ENCODE peak calls at places on chromosomes 2 and 18, in seven cellular contexts. One of them, this sample, is unnamed.
A peak's percentile ranks its signal among the peaks of the same experiment; 100 is the strongest.

GRCh38 chr2:191679818-191680600 is 2.1 kb downstream of the NABP1 start:
- DNase-seq in glutamatergic neuron: no peak
- DNase-seq in choroid plexus epithelial cell: peak; percentile 86
- DNase-seq in progenitor cell of endocrine pancreas: no peak
- DNase-seq in osteocyte: no peak
- DNase-seq in tibial nerve: no peak
- DNase-seq in fibroblast of pulmonary artery: peak; percentile 78
- DNase-seq in this sample: no peak

GRCh38 chr18:37668971-37669747 is 103.6 kb upstream of the CELF4 start:
- DNase-seq in glutamatergic neuron: no peak
- DNase-seq in choroid plexus epithelial cell: no peak
- DNase-seq in progenitor cell of endocrine pancreas: no peak
- DNase-seq in osteocyte: peak; percentile 72
- DNase-seq in tibial nerve: no peak
- DNase-seq in fibroblast of pulmonary artery: peak; percentile 30
- DNase-seq in this sample: no peak

GRCh38 chr2:109247340-109247739 is 118.3 kb downstream of the SH3RF3 start:
- DNase-seq in glutamatergic neuron: no peak
- DNase-seq in choroid plexus epithelial cell: no peak
- DNase-seq in progenitor cell of endocrine pancreas: no peak
- DNase-seq in osteocyte: no peak
- DNase-seq in tibial nerve: no peak
- DNase-seq in fibroblast of pulmonary artery: no peak
- DNase-seq in this sample: no peak

GRCh38 chr2:206435738-206436137 is 7.6 kb upstream of the ADAM23 start:
- DNase-seq in glutamatergic neuron: no peak
- DNase-seq in choroid plexus epithelial cell: peak; percentile 41
- DNase-seq in progenitor cell of endocrine pancreas: no peak
- DNase-seq in osteocyte: no peak
- DNase-seq in tibial nerve: no peak
- DNase-seq in fibroblast of pulmonary artery: peak; percentile 35
- DNase-seq in this sample: no peak

GRCh38 chr2:10490806-10491291 is 42.7 kb upstream of the ODC1 start:
- DNase-seq in glutamatergic neuron: no peak
- DNase-seq in choroid plexus epithelial cell: no peak
- DNase-seq in progenitor cell of endocrine pancreas: no peak
- DNase-seq in osteocyte: peak; percentile 77
- DNase-seq in tibial nerve: no peak
- DNase-seq in fibroblast of pulmonary artery: no peak
- DNase-seq in this sample: peak; percentile 31

GRCh38 chr2:10473121-10473756 is 25.1 kb upstream of the ODC1 start:
- DNase-seq in glutamatergic neuron: no peak
- DNase-seq in choroid plexus epithelial cell: no peak
- DNase-seq in progenitor cell of endocrine pancreas: no peak
- DNase-seq in osteocyte: no peak
- DNase-seq in tibial nerve: no peak
- DNase-seq in fibroblast of pulmonary artery: no peak
- DNase-seq in this sample: no peak

GRCh38 chr2:190354003-190354690 is 10.8 kb downstream of the INPP1 start:
- DNase-seq in glutamatergic neuron: no peak
- DNase-seq in choroid plexus epithelial cell: no peak
- DNase-seq in progenitor cell of endocrine pancreas: no peak
- DNase-seq in osteocyte: no peak
- DNase-seq in tibial nerve: no peak
- DNase-seq in fibroblast of pulmonary artery: no peak
- DNase-seq in this sample: no peak

GRCh38 chr2:225464346-225465025 is 65.0 kb downstream of the NYAP2 start:
- DNase-seq in glutamatergic neuron: no peak
- DNase-seq in choroid plexus epithelial cell: no peak
- DNase-seq in progenitor cell of endocrine pancreas: no peak
- DNase-seq in osteocyte: no peak
- DNase-seq in tibial nerve: no peak
- DNase-seq in fibroblast of pulmonary artery: no peak
- DNase-seq in this sample: no peak

GRCh38 chr2:198657520-198658121 is 800.1 kb downstream of the SATB2 start:
- DNase-seq in glutamatergic neuron: peak; percentile 52
- DNase-seq in choroid plexus epithelial cell: peak; percentile 19
- DNase-seq in progenitor cell of endocrine pancreas: peak; percentile 15
- DNase-seq in osteocyte: no peak
- DNase-seq in tibial nerve: no peak
- DNase-seq in fibroblast of pulmonary artery: peak; percentile 7
- DNase-seq in this sample: no peak
- TF ChIP-seq CTCF in glutamatergic neuron: peak; percentile 79
- TF ChIP-seq CTCF in choroid plexus epithelial cell: peak; percentile 55
- TF ChIP-seq CTCF in progenitor cell of endocrine pancreas: peak; percentile 76
- TF ChIP-seq CTCF in osteocyte: peak; percentile 61
- TF ChIP-seq CTCF in tibial nerve: no peak
- TF ChIP-seq CTCF in fibroblast of pulmonary artery: peak; percentile 38
- TF ChIP-seq CTCF in this sample: peak; percentile 67

GRCh38 chr2:20307311-20307710 is 43.3 kb downstream of the PUM2 start:
- DNase-seq in glutamatergic neuron: no peak
- DNase-seq in choroid plexus epithelial cell: no peak
- DNase-seq in progenitor cell of endocrine pancreas: no peak
- DNase-seq in osteocyte: no peak
- DNase-seq in tibial nerve: no peak
- DNase-seq in fibroblast of pulmonary artery: no peak
- DNase-seq in this sample: no peak

GRCh38 chr2:20304411-20304810 is 46.2 kb downstream of the PUM2 start:
- DNase-seq in glutamatergic neuron: no peak
- DNase-seq in choroid plexus epithelial cell: peak; percentile 41
- DNase-seq in progenitor cell of endocrine pancreas: no peak
- DNase-seq in osteocyte: no peak
- DNase-seq in tibial nerve: no peak
- DNase-seq in fibroblast of pulmonary artery: peak; percentile 14
- DNase-seq in this sample: no peak

GRCh38 chr2:20299113-20299512 is 51.5 kb downstream of the PUM2 start:
- DNase-seq in glutamatergic neuron: no peak
- DNase-seq in choroid plexus epithelial cell: no peak
- DNase-seq in progenitor cell of endocrine pancreas: no peak
- DNase-seq in osteocyte: no peak
- DNase-seq in tibial nerve: no peak
- DNase-seq in fibroblast of pulmonary artery: peak; percentile 16
- DNase-seq in this sample: no peak

GRCh38 chr2:20300656-20301055 is 50.0 kb downstream of the PUM2 start:
- DNase-seq in glutamatergic neuron: no peak
- DNase-seq in choroid plexus epithelial cell: no peak
- DNase-seq in progenitor cell of endocrine pancreas: no peak
- DNase-seq in osteocyte: no peak
- DNase-seq in tibial nerve: no peak
- DNase-seq in fibroblast of pulmonary artery: no peak
- DNase-seq in this sample: no peak

GRCh38 chr2:20302019-20302418 is 48.6 kb downstream of the PUM2 start:
- DNase-seq in glutamatergic neuron: no peak
- DNase-seq in choroid plexus epithelial cell: no peak
- DNase-seq in progenitor cell of endocrine pancreas: no peak
- DNase-seq in osteocyte: no peak
- DNase-seq in tibial nerve: no peak
- DNase-seq in fibroblast of pulmonary artery: no peak
- DNase-seq in this sample: no peak
- TF ChIP-seq CTCF in glutamatergic neuron: no peak
- TF ChIP-seq CTCF in choroid plexus epithelial cell: no peak
- TF ChIP-seq CTCF in progenitor cell of endocrine pancreas: no peak
- TF ChIP-seq CTCF in osteocyte: no peak
- TF ChIP-seq CTCF in tibial nerve: no peak
- TF ChIP-seq CTCF in fibroblast of pulmonary artery: no peak
- TF ChIP-seq CTCF in this sample: no peak

GRCh38 chr2:24082787-24083566 is 1.7 kb downstream of the TP53I3 start:
- DNase-seq in glutamatergic neuron: no peak
- DNase-seq in choroid plexus epithelial cell: no peak
- DNase-seq in progenitor cell of endocrine pancreas: no peak
- DNase-seq in osteocyte: no peak
- DNase-seq in tibial nerve: no peak
- DNase-seq in fibroblast of pulmonary artery: no peak
- DNase-seq in this sample: no peak

GRCh38 chr2:24077879-24078278 is 1.8 kb upstream of the SF3B6 start:
- DNase-seq in glutamatergic neuron: no peak
- DNase-seq in choroid plexus epithelial cell: no peak
- DNase-seq in progenitor cell of endocrine pancreas: no peak
- DNase-seq in osteocyte: no peak
- DNase-seq in tibial nerve: no peak
- DNase-seq in fibroblast of pulmonary artery: no peak
- DNase-seq in this sample: no peak

GRCh38 chr2:24077535-24077877 is 1.4 kb upstream of the SF3B6 start:
- DNase-seq in glutamatergic neuron: no peak
- DNase-seq in choroid plexus epithelial cell: no peak
- DNase-seq in progenitor cell of endocrine pancreas: no peak
- DNase-seq in osteocyte: no peak
- DNase-seq in tibial nerve: no peak
- DNase-seq in fibroblast of pulmonary artery: peak; percentile 20
- DNase-seq in this sample: no peak

GRCh38 chr2:24083567-24084385 is 858 bp downstream of the TP53I3 start:
- DNase-seq in glutamatergic neuron: peak; percentile 77
- DNase-seq in choroid plexus epithelial cell: peak; percentile 84
- DNase-seq in progenitor cell of endocrine pancreas: no peak
- DNase-seq in osteocyte: no peak
- DNase-seq in tibial nerve: no peak
- DNase-seq in fibroblast of pulmonary artery: peak; percentile 83
- DNase-seq in this sample: no peak

GRCh38 chr2:24080721-24081120 is 3.9 kb downstream of the TP53I3 start:
- DNase-seq in glutamatergic neuron: no peak
- DNase-seq in choroid plexus epithelial cell: no peak
- DNase-seq in progenitor cell of endocrine pancreas: no peak
- DNase-seq in osteocyte: no peak
- DNase-seq in tibial nerve: no peak
- DNase-seq in fibroblast of pulmonary artery: no peak
- DNase-seq in this sample: no peak
- TF ChIP-seq CTCF in glutamatergic neuron: no peak
- TF ChIP-seq CTCF in choroid plexus epithelial cell: no peak
- TF ChIP-seq CTCF in progenitor cell of endocrine pancreas: no peak
- TF ChIP-seq CTCF in osteocyte: no peak
- TF ChIP-seq CTCF in tibial nerve: no peak
- TF ChIP-seq CTCF in fibroblast of pulmonary artery: no peak
- TF ChIP-seq CTCF in this sample: no peak

GRCh38 chr18:13548106-13548819 is 178.1 kb downstream of the FAM210A start:
- DNase-seq in glutamatergic neuron: no peak
- DNase-seq in choroid plexus epithelial cell: no peak
- DNase-seq in progenitor cell of endocrine pancreas: no peak
- DNase-seq in osteocyte: peak; percentile 70
- DNase-seq in tibial nerve: no peak
- DNase-seq in fibroblast of pulmonary artery: no peak
- DNase-seq in this sample: no peak
- TF ChIP-seq CTCF in glutamatergic neuron: no peak
- TF ChIP-seq CTCF in choroid plexus epithelial cell: no peak
- TF ChIP-seq CTCF in progenitor cell of endocrine pancreas: no peak
- TF ChIP-seq CTCF in osteocyte: no peak
- TF ChIP-seq CTCF in tibial nerve: no peak
- TF ChIP-seq CTCF in fibroblast of pulmonary artery: no peak
- TF ChIP-seq CTCF in this sample: no peak

DNA sequence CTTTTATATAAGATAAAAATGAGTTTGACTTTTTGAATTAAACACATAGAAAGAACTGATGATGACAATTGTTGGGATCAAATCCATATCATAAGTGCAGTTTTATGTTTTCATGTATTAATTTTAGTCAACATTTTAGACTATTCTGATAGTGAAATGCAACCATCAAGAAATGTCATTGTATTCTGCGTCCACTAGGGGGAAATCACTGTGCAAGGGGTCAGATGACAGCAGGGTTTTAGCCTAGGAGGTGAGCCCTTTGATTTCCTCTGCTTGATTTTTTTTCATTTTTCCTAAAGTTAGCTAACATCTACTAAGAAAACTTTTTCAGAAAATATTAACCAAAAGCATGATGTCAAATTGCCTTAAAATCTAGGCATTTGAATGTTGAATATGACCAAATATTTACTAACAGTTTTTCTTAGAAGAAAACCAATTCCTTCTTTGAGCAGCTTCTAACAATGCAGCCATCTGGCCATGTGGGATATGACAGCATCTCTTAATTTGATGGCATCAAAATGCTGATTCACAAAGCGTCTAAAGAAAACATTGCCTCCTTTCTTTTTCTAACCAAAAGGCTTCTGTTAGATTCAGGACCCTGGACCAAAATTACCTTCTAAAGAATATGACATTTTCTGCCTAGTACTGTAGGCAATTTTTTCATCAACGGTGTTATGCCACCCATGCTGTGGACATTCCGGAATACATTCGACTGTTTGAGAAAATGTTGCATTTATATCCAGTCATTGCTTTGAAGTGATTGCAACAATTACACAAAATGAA is 141.5 kb downstream of the SPHKAP start:
- DNase-seq in glutamatergic neuron: no peak
- DNase-seq in choroid plexus epithelial cell: peak; percentile 44
- DNase-seq in progenitor cell of endocrine pancreas: no peak
- DNase-seq in osteocyte: no peak
- DNase-seq in tibial nerve: no peak
- DNase-seq in fibroblast of pulmonary artery: peak; percentile 40
- DNase-seq in this sample: no peak
- TF ChIP-seq CTCF in glutamatergic neuron: peak; percentile 95
- TF ChIP-seq CTCF in choroid plexus epithelial cell: peak; percentile 78
- TF ChIP-seq CTCF in progenitor cell of endocrine pancreas: peak; percentile 82
- TF ChIP-seq CTCF in osteocyte: peak; percentile 59
- TF ChIP-seq CTCF in tibial nerve: peak; percentile 15
- TF ChIP-seq CTCF in fibroblast of pulmonary artery: peak; percentile 76
- TF ChIP-seq CTCF in this sample: peak; percentile 81

GRCh38 chr18:79678665-79679551 is 695 bp upstream of the CTDP1 start:
- DNase-seq in glutamatergic neuron: peak; percentile 97
- DNase-seq in choroid plexus epithelial cell: peak; percentile 99
- DNase-seq in progenitor cell of endocrine pancreas: peak; percentile 97
- DNase-seq in osteocyte: peak; percentile 99
- DNase-seq in tibial nerve: peak; percentile 96
- DNase-seq in fibroblast of pulmonary artery: peak; percentile 99
- DNase-seq in this sample: peak; percentile 96
- TF ChIP-seq CTCF in glutamatergic neuron: no peak
- TF ChIP-seq CTCF in choroid plexus epithelial cell: no peak
- TF ChIP-seq CTCF in progenitor cell of endocrine pancreas: no peak
- TF ChIP-seq CTCF in osteocyte: no peak
- TF ChIP-seq CTCF in tibial nerve: no peak
- TF ChIP-seq CTCF in fibroblast of pulmonary artery: no peak
- TF ChIP-seq CTCF in this sample: no peak

GRCh38 chr18:32138332-32138731 is 46.7 kb downstream of the RNF138 start:
- DNase-seq in glutamatergic neuron: no peak
- DNase-seq in choroid plexus epithelial cell: no peak
- DNase-seq in progenitor cell of endocrine pancreas: no peak
- DNase-seq in osteocyte: no peak
- DNase-seq in tibial nerve: no peak
- DNase-seq in fibroblast of pulmonary artery: no peak
- DNase-seq in this sample: no peak

GRCh38 chr18:32135595-32135994 is 43.9 kb downstream of the RNF138 start:
- DNase-seq in glutamatergic neuron: no peak
- DNase-seq in choroid plexus epithelial cell: no peak
- DNase-seq in progenitor cell of endocrine pancreas: no peak
- DNase-seq in osteocyte: no peak
- DNase-seq in tibial nerve: no peak
- DNase-seq in fibroblast of pulmonary artery: no peak
- DNase-seq in this sample: no peak

DNA sequence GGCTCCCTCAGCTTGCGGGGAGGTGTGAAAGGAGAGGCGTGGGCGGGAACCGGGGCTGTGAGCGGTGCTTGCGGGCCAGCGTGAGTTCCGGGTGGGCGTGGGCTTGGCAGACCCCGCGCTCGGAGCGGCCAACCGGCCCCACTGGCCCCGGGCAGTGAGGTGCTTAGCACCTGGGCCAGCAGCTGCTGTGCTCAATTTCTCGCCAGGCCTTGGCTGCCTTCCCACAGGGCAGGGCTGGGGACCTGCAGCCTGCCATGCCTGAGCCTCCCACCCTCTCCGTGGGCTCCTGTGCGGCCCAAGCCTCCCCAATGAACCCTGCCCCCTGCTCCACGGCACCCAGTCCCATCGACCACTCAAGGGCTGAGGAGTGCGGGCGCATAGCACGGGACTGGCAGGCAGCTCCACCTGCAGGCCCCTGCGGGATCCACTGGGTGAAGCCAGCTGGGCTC is 48.2 kb downstream of the RNF138 start:
- DNase-seq in glutamatergic neuron: no peak
- DNase-seq in choroid plexus epithelial cell: no peak
- DNase-seq in progenitor cell of endocrine pancreas: no peak
- DNase-seq in osteocyte: no peak
- DNase-seq in tibial nerve: no peak
- DNase-seq in fibroblast of pulmonary artery: no peak
- DNase-seq in this sample: no peak
- TF ChIP-seq CTCF in glutamatergic neuron: no peak
- TF ChIP-seq CTCF in choroid plexus epithelial cell: no peak
- TF ChIP-seq CTCF in progenitor cell of endocrine pancreas: no peak
- TF ChIP-seq CTCF in osteocyte: no peak
- TF ChIP-seq CTCF in tibial nerve: no peak
- TF ChIP-seq CTCF in fibroblast of pulmonary artery: no peak
- TF ChIP-seq CTCF in this sample: no peak